ENCODE peak calls at places on chromosomes 6 and 20, in five cellular contexts. One of them, this sample, is unnamed.

GRCh38 chr6:42774201-42774600 is 7.7 kb upstream of the BICRAL start:
- DNase-seq in heart left ventricle: no peak
- DNase-seq in naive thymus-derived CD4-positive, alpha-beta T cell: peak
- DNase-seq in non-pigmented ciliary epithelial cell: no peak
- DNase-seq in fibroblast of the conjunctiva: no peak
- DNase-seq in this sample: no peak

GRCh38 chr20:61916318-61916891 is 149.3 kb downstream of the TAF4 start:
- DNase-seq in heart left ventricle: no peak
- DNase-seq in naive thymus-derived CD4-positive, alpha-beta T cell: no peak
- DNase-seq in non-pigmented ciliary epithelial cell: no peak
- DNase-seq in fibroblast of the conjunctiva: no peak
- DNase-seq in this sample: no peak

GRCh38 chr6:56348578-56348977 is 101.2 kb upstream of the COL21A1 start:
- DNase-seq in heart left ventricle: no peak
- DNase-seq in naive thymus-derived CD4-positive, alpha-beta T cell: no peak
- DNase-seq in non-pigmented ciliary epithelial cell: no peak
- DNase-seq in fibroblast of the conjunctiva: no peak
- DNase-seq in this sample: no peak

GRCh38 chr20:41286240-41286851 is 31.2 kb downstream of the ZHX3 start:
- DNase-seq in heart left ventricle: no peak
- DNase-seq in naive thymus-derived CD4-positive, alpha-beta T cell: no peak
- DNase-seq in non-pigmented ciliary epithelial cell: no peak
- DNase-seq in fibroblast of the conjunctiva: no peak
- DNase-seq in this sample: no peak

GRCh38 chr6:38552136-38552535 is 87.6 kb downstream of the BTBD9 start:
- DNase-seq in heart left ventricle: no peak
- DNase-seq in naive thymus-derived CD4-positive, alpha-beta T cell: no peak
- DNase-seq in non-pigmented ciliary epithelial cell: no peak
- DNase-seq in fibroblast of the conjunctiva: no peak
- DNase-seq in this sample: no peak

GRCh38 chr6:146871613-146872465 is 273.1 kb downstream of the ADGB start:
- DNase-seq in heart left ventricle: no peak
- DNase-seq in naive thymus-derived CD4-positive, alpha-beta T cell: no peak
- DNase-seq in non-pigmented ciliary epithelial cell: no peak
- DNase-seq in fibroblast of the conjunctiva: no peak
- DNase-seq in this sample: no peak

GRCh38 chr6:52288216-52288615 is 3.7 kb upstream of the MCM3 start:
- DNase-seq in heart left ventricle: no peak
- DNase-seq in naive thymus-derived CD4-positive, alpha-beta T cell: no peak
- DNase-seq in non-pigmented ciliary epithelial cell: no peak
- DNase-seq in fibroblast of the conjunctiva: no peak
- DNase-seq in this sample: no peak

GRCh38 chr6:145903356-145904102 is 60.6 kb downstream of the SHPRH start:
- DNase-seq in heart left ventricle: no peak
- DNase-seq in naive thymus-derived CD4-positive, alpha-beta T cell: no peak
- DNase-seq in non-pigmented ciliary epithelial cell: no peak
- DNase-seq in fibroblast of the conjunctiva: no peak
- DNase-seq in this sample: no peak

GRCh38 chr20:15708984-15709598 is 864.2 kb downstream of the KIF16B start:
- DNase-seq in heart left ventricle: peak
- DNase-seq in naive thymus-derived CD4-positive, alpha-beta T cell: no peak
- DNase-seq in non-pigmented ciliary epithelial cell: no peak
- DNase-seq in fibroblast of the conjunctiva: no peak
- DNase-seq in this sample: no peak

GRCh38 chr6:2209226-2209809 is 36.1 kb downstream of the GMDS start:
- DNase-seq in heart left ventricle: no peak
- DNase-seq in naive thymus-derived CD4-positive, alpha-beta T cell: peak
- DNase-seq in non-pigmented ciliary epithelial cell: no peak
- DNase-seq in fibroblast of the conjunctiva: no peak
- DNase-seq in this sample: no peak

GRCh38 chr20:1437222-1437904 is 29.3 kb downstream of the NSFL1C start:
- DNase-seq in heart left ventricle: peak
- DNase-seq in naive thymus-derived CD4-positive, alpha-beta T cell: peak
- DNase-seq in non-pigmented ciliary epithelial cell: no peak
- DNase-seq in fibroblast of the conjunctiva: peak
- DNase-seq in this sample: peak

GRCh38 chr6:96394727-96395126 is 126.9 kb upstream of the UFL1 start:
- DNase-seq in heart left ventricle: no peak
- DNase-seq in naive thymus-derived CD4-positive, alpha-beta T cell: no peak
- DNase-seq in non-pigmented ciliary epithelial cell: no peak
- DNase-seq in fibroblast of the conjunctiva: no peak
- DNase-seq in this sample: no peak

GRCh38 chr20:2137552-2138201 is 36.0 kb downstream of the STK35 start:
- DNase-seq in heart left ventricle: no peak
- DNase-seq in naive thymus-derived CD4-positive, alpha-beta T cell: no peak
- DNase-seq in non-pigmented ciliary epithelial cell: no peak
- DNase-seq in fibroblast of the conjunctiva: no peak
- DNase-seq in this sample: peak